ENCODE peak calls at places on chromosomes 11 and 22, in five cellular contexts. V, Y, F, Q and H are unnamed samples.

GRCh38 chr11:62757846-62758788 is 3.3 kb upstream of the POLR2G start:
- DNase-seq in Q (no peak), V (no peak), Y (no peak), F (no peak), H (no peak)

GRCh38 chr11:44680982-44681597 is 45.7 kb upstream of the TSPAN18 start:
- DNase-seq in V (no peak), Y (no peak), F (peak), Q (no peak), H (peak)

GRCh38 chr11:69401715-69402114 is 79.7 kb upstream of the LINC01488 start:
- DNase-seq in Q (no peak), Y (no peak), V (no peak), F (no peak), H (no peak)

GRCh38 chr22:41848468-41848867 is 15.6 kb downstream of the SREBF2 start:
- DNase-seq in Q (no peak), F (no peak), V (no peak), Y (no peak), H (no peak)

GRCh38 chr11:117068303-117068860 is 29.8 kb downstream of the SIK3 start:
- DNase-seq in F (no peak), Q (no peak), Y (no peak), V (no peak), H (no peak)

GRCh38 chr22:29225422-29226090 is 19.9 kb downstream of the EMID1 start:
- DNase-seq in V (no peak), Q (no peak), F (no peak), Y (peak), H (no peak)

GRCh38 chr11:118276422-118276821 is 12.3 kb upstream of the MPZL2 start:
- DNase-seq in Q (no peak), Y (no peak), F (no peak), V (no peak), H (no peak)

GRCh38 chr11:94537051-94537600 is 6.6 kb upstream of the FUT4 start:
- DNase-seq in F (no peak), Y (peak), V (no peak), Q (no peak), H (no peak)

GRCh38 chr11:116927163-116927772 is 89.8 kb upstream of the APOA1 start:
- DNase-seq in Q (no peak), V (no peak), Y (no peak), F (peak), H (no peak)

GRCh38 chr11:103370076-103370475 is 260.9 kb downstream of the DYNC2H1 start:
- DNase-seq in V (no peak), Q (no peak), F (no peak), Y (no peak), H (no peak)

GRCh38 chr11:93547028-93547427 is 3.8 kb upstream of the SMCO4 start:
- DNase-seq in F (no peak), V (no peak), Q (no peak), Y (no peak), H (no peak)

GRCh38 chr22:40592352-40593113 is 44.0 kb downstream of the MRTFA start:
- DNase-seq in F (no peak), Q (no peak), Y (no peak), V (no peak), H (no peak)

GRCh38 chr11:71281901-71282300 is 29.5 kb upstream of the SHANK2 start:
- DNase-seq in Q (no peak), Y (no peak), V (no peak), F (no peak), H (no peak)